ENCODE peak calls at places on chromosomes 2 and 18, in four cellular contexts. One of them, this sample, is unnamed.

GRCh38 chr18:64017870-64018269 is 48.0 kb downstream of the SERPINB8 start:
- DNase-seq in WTC11: no peak
- DNase-seq in nucleus accumbens: no peak
- DNase-seq in EH: peak; percentile 29
- DNase-seq in this sample: peak; percentile 26

GRCh38 chr18:78637442-78638402 is 341.9 kb upstream of the SALL3 start:
- DNase-seq in WTC11: no peak
- DNase-seq in nucleus accumbens: no peak
- DNase-seq in EH: no peak
- DNase-seq in this sample: no peak

GRCh38 chr2:241853651-241854341 is 4.9 kb downstream of the PDCD1 start:
- DNase-seq in WTC11: no peak
- DNase-seq in nucleus accumbens: no peak
- DNase-seq in EH: peak; percentile 55
- DNase-seq in this sample: no peak

GRCh38 chr18:38718365-38718901 is 1152.8 kb upstream of the CELF4 start:
- DNase-seq in WTC11: peak; percentile 10
- DNase-seq in nucleus accumbens: no peak
- DNase-seq in EH: no peak
- DNase-seq in this sample: no peak

GRCh38 chr2:219722276-219722883 is 95.0 kb downstream of the SLC4A3 start:
- DNase-seq in WTC11: no peak
- DNase-seq in nucleus accumbens: no peak
- DNase-seq in EH: peak; percentile 51
- DNase-seq in this sample: no peak

GRCh38 chr2:45974762-45975408 is 322.3 kb upstream of the EPAS1 start:
- DNase-seq in WTC11: no peak
- DNase-seq in nucleus accumbens: no peak
- DNase-seq in EH: no peak
- DNase-seq in this sample: no peak

GRCh38 chr2:127589876-127590275 is 54.4 kb downstream of the MYO7B start:
- DNase-seq in WTC11: no peak
- DNase-seq in nucleus accumbens: no peak
- DNase-seq in EH: no peak
- DNase-seq in this sample: no peak

GRCh38 chr2:61575447-61575859 is 37.3 kb upstream of the XPO1 start:
- DNase-seq in WTC11: no peak
- DNase-seq in nucleus accumbens: no peak
- DNase-seq in EH: no peak
- DNase-seq in this sample: no peak

GRCh38 chr2:230614913-230615332 is 97.7 kb upstream of the CAB39 start:
- DNase-seq in WTC11: no peak
- DNase-seq in nucleus accumbens: no peak
- DNase-seq in EH: no peak
- DNase-seq in this sample: no peak

GRCh38 chr18:8232791-8233190 is 376.4 kb upstream of the RAB12 start:
- DNase-seq in WTC11: no peak
- DNase-seq in nucleus accumbens: no peak
- DNase-seq in EH: no peak
- DNase-seq in this sample: no peak

GRCh38 chr2:151826737-151827157 is 1.5 kb downstream of the ARL5A start:
- DNase-seq in WTC11: no peak
- DNase-seq in nucleus accumbens: no peak
- DNase-seq in EH: peak; percentile 12
- DNase-seq in this sample: no peak

GRCh38 chr18:23357992-23358594 is 95.0 kb upstream of the RIOK3 start:
- DNase-seq in WTC11: no peak
- DNase-seq in nucleus accumbens: no peak
- DNase-seq in EH: no peak
- DNase-seq in this sample: peak; percentile 47

GRCh38 chr18:56982756-56983155 is 164.1 kb upstream of the BOD1L2 start:
- DNase-seq in WTC11: no peak
- DNase-seq in nucleus accumbens: no peak
- DNase-seq in EH: no peak
- DNase-seq in this sample: no peak

GRCh38 chr18:48990497-48991298 is 39.9 kb upstream of the SMAD7 start:
- DNase-seq in WTC11: no peak
- DNase-seq in nucleus accumbens: no peak
- DNase-seq in EH: peak; percentile 82
- DNase-seq in this sample: no peak

GRCh38 chr18:45839415-45840395 is 14.2 kb downstream of the SIGLEC15 start:
- DNase-seq in WTC11: peak; percentile 56
- DNase-seq in nucleus accumbens: no peak
- DNase-seq in EH: peak; percentile 81
- DNase-seq in this sample: no peak

GRCh38 chr2:20185176-20186022 is 39.5 kb downstream of the SDC1 start:
- DNase-seq in WTC11: no peak
- DNase-seq in nucleus accumbens: no peak
- DNase-seq in EH: peak; percentile 66
- DNase-seq in this sample: no peak

GRCh38 chr18:48847807-48848486 is 102.8 kb downstream of the SMAD7 start:
- DNase-seq in WTC11: no peak
- DNase-seq in nucleus accumbens: no peak
- DNase-seq in EH: no peak
- DNase-seq in this sample: no peak

GRCh38 chr18:25329783-25330182 is 22.2 kb downstream of the ZNF521 start:
- DNase-seq in WTC11: no peak
- DNase-seq in nucleus accumbens: no peak
- DNase-seq in EH: peak; percentile 7
- DNase-seq in this sample: no peak

GRCh38 chr18:8659609-8660242 is 45.6 kb upstream of the MTCL1 start:
- DNase-seq in WTC11: no peak
- DNase-seq in nucleus accumbens: no peak
- DNase-seq in EH: no peak
- DNase-seq in this sample: no peak

GRCh38 chr2:227853204-227853629 is 18.2 kb upstream of the DAW1 start:
- DNase-seq in WTC11: no peak
- DNase-seq in nucleus accumbens: no peak
- DNase-seq in EH: peak; percentile 45
- DNase-seq in this sample: no peak

GRCh38 chr2:169640104-169640503 is 54.1 kb downstream of the CFAP210 start:
- DNase-seq in WTC11: no peak
- DNase-seq in nucleus accumbens: no peak
- DNase-seq in EH: no peak
- DNase-seq in this sample: no peak

GRCh38 chr2:14633451-14634211 is 1.1 kb downstream of the LRATD1 start:
- DNase-seq in WTC11: peak; percentile 24
- DNase-seq in nucleus accumbens: no peak
- DNase-seq in EH: no peak
- DNase-seq in this sample: no peak

GRCh38 chr2:143768991-143769390 is 639.8 kb downstream of the ARHGAP15 start:
- DNase-seq in WTC11: no peak
- DNase-seq in nucleus accumbens: no peak
- DNase-seq in EH: no peak
- DNase-seq in this sample: no peak

GRCh38 chr2:151708788-151709187 is 25.5 kb downstream of the NEB start:
- DNase-seq in WTC11: no peak
- DNase-seq in nucleus accumbens: no peak
- DNase-seq in EH: no peak
- DNase-seq in this sample: no peak

GRCh38 chr18:40431071-40431998 is 1523.7 kb upstream of the PIK3C3 start:
- DNase-seq in WTC11: no peak
- DNase-seq in nucleus accumbens: no peak
- DNase-seq in EH: no peak
- DNase-seq in this sample: no peak